ENCODE peak calls at places on chromosome 5, in six cellular contexts. U, M, L, T, E and I are unnamed samples.
A peak's percentile ranks its signal among the peaks of the same experiment; 100 is the strongest.

GRCh38 chr5:142356716-142357468 is 32.1 kb upstream of the SPRY4 start:
- DNase-seq in L (peak; percentile 97), T (peak; percentile 87), E (peak; percentile 77), M (peak; percentile 94), U (no peak), I (peak; percentile 89)

GRCh38 chr5:9479361-9479760 is 66.5 kb downstream of the SEMA5A start:
- DNase-seq in T (no peak), U (no peak), M (no peak), L (no peak), E (no peak), I (no peak)

GRCh38 chr5:42756630-42757601 is at the start of gene CCDC152:
- DNase-seq in U (no peak), M (no peak), T (no peak), E (peak; percentile 20), L (peak; percentile 46), I (peak; percentile 64)

GRCh38 chr5:13250450-13251291 is 693.8 kb downstream of the DNAH5 start:
- DNase-seq in L (no peak), M (peak; percentile 39), T (peak; percentile 14), U (no peak), E (no peak), I (no peak)

GRCh38 chr5:39775458-39776365 is 350.9 kb upstream of the DAB2 start:
- DNase-seq in L (no peak), T (peak; percentile 6), M (peak; percentile 31), E (no peak), U (no peak), I (no peak)

GRCh38 chr5:172903790-172904189 is 55.4 kb upstream of the RPL26L1 start:
- DNase-seq in M (peak; percentile 84), U (no peak), E (peak; percentile 83), T (no peak), L (no peak), I (peak; percentile 62)

GRCh38 chr5:94375801-94376200 is 242.6 kb downstream of the KIAA0825 start:
- DNase-seq in T (no peak), M (peak; percentile 3), L (no peak), E (no peak), U (no peak), I (no peak)

GRCh38 chr5:170306381-170306790 is 8.8 kb upstream of the LCP2 start:
- DNase-seq in T (no peak), E (peak; percentile 70), U (no peak), M (no peak), L (no peak), I (no peak)

GRCh38 chr5:106393276-106393675 is 1277.5 kb downstream of the EFNA5 start:
- DNase-seq in M (no peak), L (no peak), T (no peak), E (no peak), U (no peak), I (no peak)

GRCh38 chr5:30446456-30446855 is 747.0 kb upstream of the CDH6 start:
- DNase-seq in L (no peak), M (no peak), U (no peak), T (no peak), E (no peak), I (no peak)

GRCh38 chr5:54673523-54674225 is 156.1 kb downstream of the SNX18 start:
- DNase-seq in E (peak; percentile 44), U (no peak), M (no peak), T (no peak), L (no peak), I (peak; percentile 51)

GRCh38 chr5:44770936-44771717 is 37.6 kb upstream of the MRPS30 start:
- DNase-seq in T (no peak), U (no peak), L (no peak), M (no peak), E (no peak), I (no peak)

GRCh38 chr5:137148656-137149055 is 350.5 kb downstream of the SPOCK1 start:
- DNase-seq in U (no peak), M (no peak), E (no peak), L (no peak), T (no peak), I (no peak)

GRCh38 chr5:141525659-141526058 is 36.8 kb downstream of the PCDHGC5 start:
- DNase-seq in T (no peak), E (no peak), M (no peak), L (no peak), U (no peak), I (no peak)

GRCh38 chr5:150000990-150001659 is 586 bp downstream of the HMGXB3 start:
- DNase-seq in M (peak; percentile 50), E (peak; percentile 50), T (peak; percentile 28), U (no peak), L (peak; percentile 93), I (peak; percentile 43)

GRCh38 chr5:76958976-76959767 is 6.3 kb downstream of the CRHBP start:
- DNase-seq in M (peak; percentile 83), T (no peak), U (no peak), E (no peak), L (no peak), I (no peak)

GRCh38 chr5:55187370-55187769 is 14.4 kb upstream of the CDC20B start:
- DNase-seq in M (peak; percentile 27), U (no peak), E (no peak), L (no peak), T (no peak), I (no peak)

GRCh38 chr5:154164182-154164581 is 26.4 kb upstream of the GALNT10 start:
- DNase-seq in T (no peak), M (no peak), E (no peak), L (no peak), U (no peak), I (no peak)

GRCh38 chr5:135246923-135247795 is 151.9 kb downstream of the MACROH2A1 start:
- DNase-seq in T (peak; percentile 86), L (peak; percentile 65), E (peak; percentile 21), U (peak; percentile 92), M (peak; percentile 90), I (no peak)

GRCh38 chr5:56525117-56525516 is 290.2 kb upstream of the MAP3K1 start:
- DNase-seq in T (peak; percentile 29), M (peak; percentile 16), E (peak; percentile 37), L (no peak), U (no peak), I (no peak)

GRCh38 chr5:142474426-142474825 is 149.6 kb upstream of the SPRY4 start:
- DNase-seq in U (no peak), M (no peak), L (no peak), E (no peak), T (no peak), I (no peak)

GRCh38 chr5:149227168-149227826 is 44.4 kb upstream of the AFAP1L1 start:
- DNase-seq in L (no peak), M (peak; percentile 61), T (no peak), E (no peak), U (no peak), I (no peak)

GRCh38 chr5:16936150-16937022 is at the start of gene MYO10:
- DNase-seq in L (peak; percentile 97), M (peak; percentile 86), E (peak; percentile 87), U (no peak), T (peak; percentile 69), I (peak; percentile 73)
- TF ChIP-seq POLR2A in L (peak; percentile 84), M (peak; percentile 76), E (no peak), U (no peak), T (peak; percentile 82), I (no peak)

GRCh38 chr5:86011937-86012336 is 605.8 kb upstream of the COX7C start:
- DNase-seq in E (no peak), T (no peak), L (no peak), U (no peak), M (no peak), I (no peak)
- H3K9me3 ChIP-seq in E (no peaks in the 10 kb centered on the region), T (peaks cover 6% of the 10 kb centered on the region), L (no peaks in the 10 kb centered on the region), U (no peaks in the 10 kb centered on the region), M (peaks cover 3% of the 10 kb centered on the region), I (peaks cover 19% of the 10 kb centered on the region)

DNA sequence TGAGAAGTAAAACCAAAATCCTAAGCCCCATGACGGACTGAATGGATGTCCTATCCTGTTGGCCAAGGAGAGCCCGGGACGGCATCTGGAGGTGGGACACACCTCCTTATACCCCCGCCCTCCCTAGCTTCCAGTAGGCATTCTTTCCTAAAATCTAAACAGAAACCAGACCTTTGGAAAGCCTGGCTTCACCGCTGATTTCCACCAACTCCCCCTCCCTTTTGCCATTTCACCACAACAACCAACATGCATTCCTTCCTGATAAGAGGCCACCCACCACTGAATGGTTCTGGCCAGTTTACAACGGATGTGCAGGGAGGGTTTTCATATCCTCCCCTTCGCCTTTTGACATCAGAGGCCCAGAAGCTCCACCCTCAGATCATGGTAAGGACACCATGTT is 9.2 kb upstream of the RARS1 start:
- DNase-seq in U (no peak), M (no peak), T (no peak), E (no peak), L (no peak), I (no peak)
- H3K4me1 ChIP-seq in U (no peaks in the 10 kb centered on the region), M (no peaks in the 10 kb centered on the region), T (no peaks in the 10 kb centered on the region), E (no peaks in the 10 kb centered on the region), L (no peaks in the 10 kb centered on the region), I (no peaks in the 10 kb centered on the region)

DNA sequence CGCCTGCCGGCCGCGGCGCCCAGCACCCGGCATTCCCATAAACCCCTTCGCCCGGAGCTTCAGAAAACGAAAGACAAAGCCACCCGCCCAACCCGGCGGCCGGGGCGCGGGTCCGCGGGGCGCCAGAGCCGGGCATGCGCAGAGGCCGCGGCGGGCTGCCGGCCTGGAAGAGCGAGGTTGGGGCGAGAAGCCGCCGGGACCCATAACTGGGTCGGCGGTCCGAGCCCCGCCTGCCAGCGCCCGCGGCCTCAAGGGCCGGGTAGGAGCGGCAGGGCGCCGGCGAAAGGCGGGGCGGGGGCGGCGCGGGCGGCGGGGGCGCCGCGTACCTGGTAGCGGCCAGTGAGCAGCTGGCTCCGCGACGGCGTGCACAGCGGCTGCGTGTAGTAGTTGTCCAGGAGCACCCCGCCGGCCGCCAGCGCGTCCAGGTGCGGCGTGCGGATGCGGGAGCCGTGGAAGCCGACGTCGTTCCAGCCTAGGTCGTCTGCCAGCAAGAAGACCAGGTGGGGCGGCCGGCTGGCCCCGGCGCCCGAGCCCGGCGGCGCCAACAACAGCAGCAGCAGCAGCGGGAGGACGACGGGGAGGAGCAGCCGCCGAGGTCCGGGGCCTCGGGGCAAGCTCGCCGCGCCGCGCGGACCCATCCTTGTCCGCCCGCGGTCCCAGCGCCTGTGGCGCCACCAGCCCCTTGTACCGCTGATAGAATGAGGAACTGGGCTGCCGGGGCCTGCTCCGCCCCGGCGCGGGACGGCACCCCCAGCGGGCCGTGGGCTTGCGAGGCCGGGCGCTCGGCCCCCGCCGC is at the start of gene ARSB:
- DNase-seq in T (peak; percentile 92), M (peak; percentile 87), E (peak; percentile 88), L (peak; percentile 97), U (no peak), I (peak; percentile 89)
- TF ChIP-seq POLR2A in T (peak; percentile 86), M (peak; percentile 6), E (no peak), L (peak; percentile 73), U (no peak), I (no peak)

GRCh38 chr5:162929104-162929503 is 508.3 kb upstream of the CCNG1 start:
- DNase-seq in U (no peak), T (no peak), M (no peak), E (no peak), L (no peak), I (no peak)
- H3K9me3 ChIP-seq in U (no peaks in the 10 kb centered on the region), T (no peaks in the 10 kb centered on the region), M (no peaks in the 10 kb centered on the region), E (no peaks in the 10 kb centered on the region), L (no peaks in the 10 kb centered on the region), I (peaks cover 20% of the 10 kb centered on the region)

GRCh38 chr5:139757727-139758509 is 37.7 kb upstream of the PSD2 start:
- DNase-seq in M (no peak), L (no peak), E (no peak), T (no peak), U (no peak), I (no peak)
- H3K4me1 ChIP-seq in M (no peaks in the 10 kb centered on the region), L (peaks cover 8% of the 10 kb centered on the region), E (peaks cover 19% of the 10 kb centered on the region), T (peaks cover 6% of the 10 kb centered on the region), U (peaks cover 6% of the 10 kb centered on the region), I (peaks cover 6% of the 10 kb centered on the region)